ENCODE peak calls at places on chromosomes 16 and 17, in seven cellular contexts. One of them, this sample, is unnamed.

GRCh38 chr16:50679676-50680555 is 1.2 kb downstream of the SNX20 start:
- DNase-seq in transverse colon: no peak
- DNase-seq in epithelial cell of esophagus: no peak
- DNase-seq in heart right ventricle: no peak
- DNase-seq in thoracic aorta: no peak
- DNase-seq in fibroblast of pulmonary artery: no peak
- DNase-seq in choroid plexus epithelial cell: no peak
- DNase-seq in this sample: no peak

GRCh38 chr17:12301551-12301950 is 280.9 kb downstream of the MAP2K4 start:
- DNase-seq in transverse colon: no peak
- DNase-seq in epithelial cell of esophagus: no peak
- DNase-seq in heart right ventricle: no peak
- DNase-seq in thoracic aorta: no peak
- DNase-seq in choroid plexus epithelial cell: no peak
- DNase-seq in fibroblast of pulmonary artery: no peak
- DNase-seq in this sample: no peak

GRCh38 chr17:61219460-61219859 is 180.2 kb upstream of the TBX2 start:
- DNase-seq in transverse colon: no peak
- DNase-seq in heart right ventricle: peak
- DNase-seq in choroid plexus epithelial cell: peak
- DNase-seq in epithelial cell of esophagus: no peak
- DNase-seq in thoracic aorta: no peak
- DNase-seq in fibroblast of pulmonary artery: peak
- DNase-seq in this sample: no peak

GRCh38 chr16:49026566-49026965 is 255.1 kb downstream of the CBLN1 start:
- DNase-seq in thoracic aorta: no peak
- DNase-seq in heart right ventricle: no peak
- DNase-seq in fibroblast of pulmonary artery: no peak
- DNase-seq in epithelial cell of esophagus: no peak
- DNase-seq in transverse colon: no peak
- DNase-seq in choroid plexus epithelial cell: no peak
- DNase-seq in this sample: no peak

GRCh38 chr17:79904865-79905264 is 65.6 kb upstream of the CBX4 start:
- DNase-seq in choroid plexus epithelial cell: no peak
- DNase-seq in thoracic aorta: no peak
- DNase-seq in transverse colon: no peak
- DNase-seq in epithelial cell of esophagus: no peak
- DNase-seq in heart right ventricle: no peak
- DNase-seq in fibroblast of pulmonary artery: no peak
- DNase-seq in this sample: no peak

GRCh38 chr17:77345260-77345910 is 204.6 kb downstream of the SEC14L1 start:
- DNase-seq in epithelial cell of esophagus: no peak
- DNase-seq in thoracic aorta: no peak
- DNase-seq in choroid plexus epithelial cell: no peak
- DNase-seq in transverse colon: no peak
- DNase-seq in fibroblast of pulmonary artery: no peak
- DNase-seq in heart right ventricle: no peak
- DNase-seq in this sample: no peak

GRCh38 chr16:19945934-19946333 is 61.3 kb upstream of the GPRC5B start:
- DNase-seq in heart right ventricle: no peak
- DNase-seq in epithelial cell of esophagus: no peak
- DNase-seq in choroid plexus epithelial cell: no peak
- DNase-seq in thoracic aorta: no peak
- DNase-seq in transverse colon: no peak
- DNase-seq in fibroblast of pulmonary artery: no peak
- DNase-seq in this sample: no peak

GRCh38 chr17:78237403-78238012 is 6.1 kb downstream of the TMEM235 start:
- DNase-seq in fibroblast of pulmonary artery: no peak
- DNase-seq in transverse colon: no peak
- DNase-seq in choroid plexus epithelial cell: no peak
- DNase-seq in thoracic aorta: no peak
- DNase-seq in epithelial cell of esophagus: no peak
- DNase-seq in heart right ventricle: no peak
- DNase-seq in this sample: no peak

GRCh38 chr17:41367426-41368075 is 2.1 kb downstream of the KRT33B start:
- DNase-seq in transverse colon: no peak
- DNase-seq in choroid plexus epithelial cell: peak
- DNase-seq in heart right ventricle: no peak
- DNase-seq in epithelial cell of esophagus: peak
- DNase-seq in thoracic aorta: no peak
- DNase-seq in fibroblast of pulmonary artery: peak
- DNase-seq in this sample: no peak

GRCh38 chr17:67289174-67289876 is 44.3 kb upstream of the HELZ start:
- DNase-seq in transverse colon: peak
- DNase-seq in fibroblast of pulmonary artery: peak
- DNase-seq in thoracic aorta: peak
- DNase-seq in heart right ventricle: peak
- DNase-seq in choroid plexus epithelial cell: peak
- DNase-seq in epithelial cell of esophagus: no peak
- DNase-seq in this sample: no peak

GRCh38 chr17:9622961-9623360 is 22.4 kb upstream of the USP43 start:
- DNase-seq in epithelial cell of esophagus: no peak
- DNase-seq in heart right ventricle: no peak
- DNase-seq in choroid plexus epithelial cell: no peak
- DNase-seq in thoracic aorta: no peak
- DNase-seq in transverse colon: no peak
- DNase-seq in fibroblast of pulmonary artery: no peak
- DNase-seq in this sample: no peak

DNA sequence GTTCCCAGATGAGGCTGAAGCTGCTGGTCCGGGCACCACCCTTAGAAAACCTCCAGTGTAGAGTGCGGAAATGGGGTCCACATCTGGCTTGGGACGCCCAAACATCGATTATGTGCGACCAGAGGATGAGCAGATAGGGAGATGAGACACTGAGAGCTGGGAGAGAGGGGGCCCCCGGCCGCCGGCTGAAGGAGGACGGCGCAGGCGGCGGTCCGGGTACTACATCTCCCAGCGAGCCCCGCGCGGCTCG is 182 bp upstream of the SPECC1 start:
- DNase-seq in transverse colon: no peak
- DNase-seq in fibroblast of pulmonary artery: no peak
- DNase-seq in heart right ventricle: no peak
- DNase-seq in choroid plexus epithelial cell: no peak
- DNase-seq in thoracic aorta: no peak
- DNase-seq in epithelial cell of esophagus: no peak
- DNase-seq in this sample: peak
- TF ChIP-seq CTCF in transverse colon: peak
- TF ChIP-seq CTCF in fibroblast of pulmonary artery: no peak
- TF ChIP-seq CTCF in heart right ventricle: peak
- TF ChIP-seq CTCF in choroid plexus epithelial cell: no peak
- TF ChIP-seq CTCF in thoracic aorta: no peak
- TF ChIP-seq CTCF in epithelial cell of esophagus: peak
- TF ChIP-seq CTCF in this sample: peak

GRCh38 chr16:78792952-78793351 is 693.5 kb downstream of the WWOX start:
- DNase-seq in thoracic aorta: no peak
- DNase-seq in fibroblast of pulmonary artery: no peak
- DNase-seq in epithelial cell of esophagus: no peak
- DNase-seq in transverse colon: no peak
- DNase-seq in choroid plexus epithelial cell: no peak
- DNase-seq in heart right ventricle: no peak
- DNase-seq in this sample: no peak
- TF ChIP-seq CTCF in thoracic aorta: no peak
- TF ChIP-seq CTCF in fibroblast of pulmonary artery: no peak
- TF ChIP-seq CTCF in epithelial cell of esophagus: no peak
- TF ChIP-seq CTCF in transverse colon: no peak
- TF ChIP-seq CTCF in choroid plexus epithelial cell: no peak
- TF ChIP-seq CTCF in heart right ventricle: no peak
- TF ChIP-seq CTCF in this sample: no peak

DNA sequence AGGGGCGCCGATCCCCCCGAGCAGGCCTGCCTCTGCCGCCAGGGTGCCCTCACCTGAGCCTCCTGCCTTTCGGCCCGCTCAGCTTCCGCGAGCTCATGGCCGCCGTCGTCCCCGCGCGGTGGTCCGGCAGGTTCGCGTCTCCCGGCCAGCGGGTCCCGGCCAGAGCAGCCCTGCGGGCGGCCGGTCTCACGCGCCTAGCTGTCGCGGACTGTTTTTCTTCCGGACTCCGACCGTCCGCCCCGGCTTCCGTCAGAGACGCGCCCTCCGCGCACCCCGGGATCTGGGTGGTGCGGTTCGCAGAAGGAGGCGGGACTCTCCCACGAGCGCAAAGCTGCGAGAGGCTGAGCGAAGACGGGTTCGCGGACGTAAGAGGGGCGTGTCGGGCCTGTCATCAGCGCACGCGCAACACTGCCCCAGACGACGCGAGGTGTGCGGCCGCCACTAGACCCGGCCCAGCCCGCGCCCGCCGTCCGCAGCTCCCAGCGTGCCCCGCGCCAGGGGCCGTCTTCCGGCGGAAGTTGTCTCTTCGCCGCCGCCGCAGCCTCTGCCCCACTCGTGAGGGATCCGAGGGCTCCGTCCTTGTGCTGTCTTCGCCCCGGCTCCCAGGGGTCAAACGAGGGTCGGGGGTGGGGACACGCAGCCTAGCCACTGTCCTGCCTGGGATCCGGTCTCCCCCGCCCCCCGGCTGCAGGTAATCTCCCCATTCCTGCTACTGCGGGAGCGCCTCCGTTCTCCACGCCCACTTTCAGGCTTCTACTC is at the start of gene INPP5K:
- DNase-seq in heart right ventricle: peak
- DNase-seq in choroid plexus epithelial cell: peak
- DNase-seq in fibroblast of pulmonary artery: peak
- DNase-seq in epithelial cell of esophagus: peak
- DNase-seq in transverse colon: peak
- DNase-seq in thoracic aorta: peak
- DNase-seq in this sample: peak
- TF ChIP-seq CTCF in heart right ventricle: no peak
- TF ChIP-seq CTCF in choroid plexus epithelial cell: no peak
- TF ChIP-seq CTCF in fibroblast of pulmonary artery: no peak
- TF ChIP-seq CTCF in epithelial cell of esophagus: no peak
- TF ChIP-seq CTCF in transverse colon: peak
- TF ChIP-seq CTCF in thoracic aorta: peak
- TF ChIP-seq CTCF in this sample: no peak

DNA sequence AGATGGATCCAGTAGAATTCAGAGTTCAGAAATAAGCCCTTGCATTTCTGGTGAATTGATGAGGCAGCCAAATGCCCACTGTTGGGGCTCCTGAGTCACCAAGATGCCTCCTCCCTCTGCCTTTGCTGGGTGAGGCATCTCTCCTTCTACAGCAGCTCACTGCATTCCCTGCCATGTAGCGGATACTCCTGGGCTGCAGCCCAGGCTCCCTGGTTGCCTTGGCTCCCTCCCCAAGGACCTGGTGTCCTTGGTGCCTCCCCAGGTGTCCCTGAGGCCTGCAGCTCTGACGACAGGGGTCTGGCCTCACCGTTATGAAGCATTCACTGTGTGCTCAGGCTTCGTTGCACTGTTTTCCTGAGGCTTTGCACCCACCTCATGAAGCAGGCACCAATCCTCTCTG is 7.7 kb downstream of the RAP1GAP2 start:
- DNase-seq in transverse colon: no peak
- DNase-seq in fibroblast of pulmonary artery: no peak
- DNase-seq in heart right ventricle: no peak
- DNase-seq in epithelial cell of esophagus: no peak
- DNase-seq in choroid plexus epithelial cell: no peak
- DNase-seq in thoracic aorta: no peak
- DNase-seq in this sample: no peak
- TF ChIP-seq CTCF in transverse colon: no peak
- TF ChIP-seq CTCF in fibroblast of pulmonary artery: no peak
- TF ChIP-seq CTCF in heart right ventricle: no peak
- TF ChIP-seq CTCF in epithelial cell of esophagus: no peak
- TF ChIP-seq CTCF in choroid plexus epithelial cell: no peak
- TF ChIP-seq CTCF in thoracic aorta: no peak
- TF ChIP-seq CTCF in this sample: no peak

GRCh38 chr16:56643080-56643778 is 4.8 kb downstream of the MT1A start:
- DNase-seq in transverse colon: peak
- DNase-seq in thoracic aorta: peak
- DNase-seq in choroid plexus epithelial cell: peak
- DNase-seq in fibroblast of pulmonary artery: peak
- DNase-seq in heart right ventricle: peak
- DNase-seq in epithelial cell of esophagus: peak
- DNase-seq in this sample: peak
- TF ChIP-seq CTCF in transverse colon: peak
- TF ChIP-seq CTCF in thoracic aorta: peak
- TF ChIP-seq CTCF in choroid plexus epithelial cell: peak
- TF ChIP-seq CTCF in fibroblast of pulmonary artery: peak
- TF ChIP-seq CTCF in heart right ventricle: peak
- TF ChIP-seq CTCF in epithelial cell of esophagus: peak
- TF ChIP-seq CTCF in this sample: peak

DNA sequence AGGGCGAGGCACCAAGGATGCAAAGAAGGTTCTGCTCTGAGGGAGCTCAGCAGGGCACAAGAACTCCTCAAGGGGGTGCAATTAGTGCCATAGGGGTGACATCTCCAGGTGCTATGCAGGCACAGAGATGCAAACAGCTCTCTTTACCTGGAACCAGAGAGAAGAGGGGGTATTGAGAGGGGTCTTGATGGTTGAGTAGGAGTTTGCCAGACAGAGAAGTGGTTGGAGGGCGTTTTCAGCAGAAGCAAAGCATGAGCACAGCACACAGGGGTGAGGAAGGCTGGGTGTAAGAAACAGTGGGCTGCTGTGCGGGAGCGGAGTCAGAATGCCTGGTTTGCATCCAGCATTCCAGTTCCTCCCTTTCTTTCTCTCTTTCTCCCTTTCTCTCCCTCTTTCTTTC is 81.8 kb upstream of the LHX1 start:
- DNase-seq in choroid plexus epithelial cell: no peak
- DNase-seq in thoracic aorta: no peak
- DNase-seq in fibroblast of pulmonary artery: no peak
- DNase-seq in transverse colon: no peak
- DNase-seq in heart right ventricle: no peak
- DNase-seq in epithelial cell of esophagus: no peak
- DNase-seq in this sample: no peak
- TF ChIP-seq CTCF in choroid plexus epithelial cell: no peak
- TF ChIP-seq CTCF in thoracic aorta: no peak
- TF ChIP-seq CTCF in fibroblast of pulmonary artery: no peak
- TF ChIP-seq CTCF in transverse colon: no peak
- TF ChIP-seq CTCF in heart right ventricle: no peak
- TF ChIP-seq CTCF in epithelial cell of esophagus: no peak
- TF ChIP-seq CTCF in this sample: no peak

DNA sequence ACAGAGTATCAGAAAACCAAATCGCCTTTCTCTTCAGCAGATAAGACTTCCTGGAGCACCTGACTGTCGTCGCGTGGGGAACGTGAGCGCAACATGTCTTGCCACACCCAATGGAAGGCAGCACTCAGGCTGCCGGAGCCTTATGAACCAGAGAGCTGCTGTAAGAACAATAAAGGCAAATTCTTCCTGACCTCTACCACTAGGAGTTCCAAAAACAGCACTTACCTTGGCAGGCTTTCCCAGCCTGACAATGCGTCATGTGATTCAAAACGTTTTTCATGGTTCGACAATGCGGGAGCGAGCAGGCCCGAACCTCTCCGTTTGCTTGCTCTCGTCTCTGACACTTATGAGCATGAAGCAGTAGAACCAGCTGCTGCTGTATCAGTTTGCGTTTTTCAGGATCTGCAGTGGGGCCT is 75.8 kb upstream of the TRAP1 start:
- DNase-seq in transverse colon: no peak
- DNase-seq in fibroblast of pulmonary artery: peak
- DNase-seq in epithelial cell of esophagus: peak
- DNase-seq in heart right ventricle: no peak
- DNase-seq in choroid plexus epithelial cell: peak
- DNase-seq in thoracic aorta: peak
- DNase-seq in this sample: no peak
- TF ChIP-seq CTCF in transverse colon: no peak
- TF ChIP-seq CTCF in fibroblast of pulmonary artery: peak
- TF ChIP-seq CTCF in epithelial cell of esophagus: peak
- TF ChIP-seq CTCF in heart right ventricle: peak
- TF ChIP-seq CTCF in choroid plexus epithelial cell: peak
- TF ChIP-seq CTCF in thoracic aorta: peak
- TF ChIP-seq CTCF in this sample: no peak

This sample was measured in MCF 10A.